ENCODE peak calls at places on chromosomes 6 and 20, in six cellular contexts. Q is progenitor cell of endocrine pancreas, S is HL-60, G is cardiac fibroblast, C is psoas muscle, K is fibroblast of the aortic adventitia. E is an unnamed sample.

GRCh38 chr6:30061766-30062458 is 847 bp downstream of the POLR1H start:
- DNase-seq in Q (no peak), S (no peak), G (peak; percentile 39), C (no peak), K (peak; percentile 31), E (no peak)

GRCh38 chr20:29086938-29087337 is 2170.5 kb upstream of the DEFB115 start:
- DNase-seq in Q (no peak), S (no peak), G (no peak), C (no peak), K (no peak), E (no peak)

GRCh38 chr6:17289491-17290106 is 8.4 kb downstream of the RBM24 start:
- DNase-seq in Q (no peak), S (no peak), G (peak; percentile 41), C (peak; percentile 81), K (no peak), E (no peak)

GRCh38 chr6:157614026-157614484 is 209.0 kb upstream of the SNX9 start:
- DNase-seq in Q (no peak), S (no peak), G (peak; percentile 10), C (no peak), K (no peak), E (no peak)

GRCh38 chr6:129853996-129854711 is 7.0 kb downstream of the TMEM244 start:
- DNase-seq in Q (no peak), S (no peak), G (no peak), C (no peak), K (peak; percentile 33), E (peak; percentile 71)

GRCh38 chr6:148251286-148251685 is 91.4 kb upstream of the SASH1 start:
- DNase-seq in Q (no peak), S (peak; percentile 25), G (peak; percentile 86), C (no peak), K (peak; percentile 87), E (peak; percentile 65)

GRCh38 chr20:58942549-58942948 is 38.5 kb upstream of the NELFCD start:
- DNase-seq in Q (no peak), S (no peak), G (no peak), C (no peak), K (no peak), E (no peak)

GRCh38 chr6:2111162-2111677 is 134.2 kb downstream of the GMDS start:
- DNase-seq in Q (no peak), S (no peak), G (peak; percentile 86), C (no peak), K (peak; percentile 82), E (no peak)

GRCh38 chr20:24164360-24164759 is 175.8 kb upstream of the GGTLC1 start:
- DNase-seq in Q (no peak), S (no peak), G (peak; percentile 20), C (no peak), K (no peak), E (no peak)

GRCh38 chr6:90574610-90575009 is 12.3 kb downstream of the MAP3K7 start:
- DNase-seq in Q (no peak), S (no peak), G (peak; percentile 28), C (no peak), K (peak; percentile 27), E (peak; percentile 42)

GRCh38 chr20:22425344-22426295 is 158.8 kb downstream of the FOXA2 start:
- DNase-seq in Q (no peak), S (no peak), G (peak; percentile 27), C (no peak), K (peak; percentile 59), E (no peak)

GRCh38 chr20:44083220-44083933 is 103.6 kb downstream of the JPH2 start:
- DNase-seq in Q (no peak), S (no peak), G (peak; percentile 36), C (peak; percentile 76), K (peak; percentile 39), E (peak; percentile 72)

GRCh38 chr6:23415819-23416427 is 710.1 kb upstream of the NRSN1 start:
- DNase-seq in Q (no peak), S (no peak), G (no peak), C (no peak), K (no peak), E (no peak)

GRCh38 chr6:34151321-34152041 is 5.6 kb upstream of the GRM4 start:
- DNase-seq in Q (no peak), S (no peak), G (no peak), C (no peak), K (no peak), E (no peak)

GRCh38 chr6:117829594-117830319 is 77.3 kb upstream of the SLC35F1 start:
- DNase-seq in Q (peak; percentile 51), S (no peak), G (peak; percentile 38), C (no peak), K (peak; percentile 30), E (peak; percentile 35)

GRCh38 chr20:1424336-1424735 is 31.5 kb upstream of the FKBP1A start:
- DNase-seq in Q (no peak), S (no peak), G (no peak), C (no peak), K (no peak), E (no peak)

GRCh38 chr6:88445188-88445958 is 279.2 kb upstream of the CNR1 start:
- DNase-seq in Q (no peak), S (no peak), G (no peak), C (no peak), K (no peak), E (no peak)

GRCh38 chr20:32473231-32474008 is 111.7 kb downstream of the NOL4L start:
- DNase-seq in Q (no peak), S (no peak), G (no peak), C (no peak), K (no peak), E (no peak)

GRCh38 chr20:61507778-61508177 is 255.7 kb downstream of the CDH4 start:
- DNase-seq in Q (no peak), S (no peak), G (no peak), C (no peak), K (no peak), E (no peak)

GRCh38 chr6:143586557-143586956 is 75.0 kb upstream of the FUCA2 start:
- DNase-seq in Q (no peak), S (no peak), G (no peak), C (no peak), K (no peak), E (no peak)
- TF ChIP-seq CTCF in Q (no peak), S (no peak), G (no peak), C (no peak), K (no peak), E (no peak)

GRCh38 chr6:57172136-57173055 is at the start of gene BAG2:
- DNase-seq in Q (peak; percentile 77), S (peak; percentile 79), G (peak; percentile 92), C (peak; percentile 90), K (peak; percentile 87), E (peak; percentile 85)
- TF ChIP-seq CTCF in Q (peak; percentile 27), S (no peak), G (peak; percentile 5), C (peak; percentile 38), K (peak; percentile 17), E (peak; percentile 60)

DNA sequence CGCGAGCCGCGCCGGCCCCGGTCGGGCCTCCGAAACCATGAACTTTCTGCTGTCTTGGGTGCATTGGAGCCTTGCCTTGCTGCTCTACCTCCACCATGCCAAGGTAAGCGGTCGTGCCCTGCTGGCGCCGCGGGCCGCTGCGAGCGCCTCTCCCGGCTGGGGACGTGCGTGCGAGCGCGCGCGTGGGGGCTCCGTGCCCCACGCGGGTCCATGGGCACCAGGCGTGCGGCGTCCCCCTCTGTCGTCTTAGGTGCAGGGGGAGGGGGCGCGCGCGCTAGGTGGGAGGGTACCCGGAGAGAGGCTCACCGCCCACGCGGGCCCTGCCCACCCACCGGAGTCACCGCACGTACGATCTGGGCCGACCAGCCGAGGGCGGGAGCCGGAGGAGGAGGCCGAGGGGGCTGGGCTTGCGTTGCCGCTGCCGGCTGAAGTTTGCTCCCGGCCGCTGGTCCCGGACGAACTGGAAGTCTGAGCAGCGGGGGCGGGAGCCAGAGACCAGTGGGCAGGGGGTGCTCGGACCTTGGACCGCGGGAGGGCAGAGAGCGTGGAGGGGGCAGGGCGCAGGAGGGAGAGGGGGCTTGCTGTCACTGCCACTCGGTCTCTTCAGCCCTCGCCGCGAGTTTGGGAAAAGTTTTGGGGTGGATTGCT is 1.3 kb downstream of the VEGFA start:
- DNase-seq in Q (peak; percentile 34), S (peak; percentile 70), G (peak; percentile 71), C (peak; percentile 73), K (peak; percentile 46), E (peak; percentile 28)
- TF ChIP-seq CTCF in Q (no peak), S (no peak), G (no peak), C (no peak), K (no peak), E (no peak)

DNA sequence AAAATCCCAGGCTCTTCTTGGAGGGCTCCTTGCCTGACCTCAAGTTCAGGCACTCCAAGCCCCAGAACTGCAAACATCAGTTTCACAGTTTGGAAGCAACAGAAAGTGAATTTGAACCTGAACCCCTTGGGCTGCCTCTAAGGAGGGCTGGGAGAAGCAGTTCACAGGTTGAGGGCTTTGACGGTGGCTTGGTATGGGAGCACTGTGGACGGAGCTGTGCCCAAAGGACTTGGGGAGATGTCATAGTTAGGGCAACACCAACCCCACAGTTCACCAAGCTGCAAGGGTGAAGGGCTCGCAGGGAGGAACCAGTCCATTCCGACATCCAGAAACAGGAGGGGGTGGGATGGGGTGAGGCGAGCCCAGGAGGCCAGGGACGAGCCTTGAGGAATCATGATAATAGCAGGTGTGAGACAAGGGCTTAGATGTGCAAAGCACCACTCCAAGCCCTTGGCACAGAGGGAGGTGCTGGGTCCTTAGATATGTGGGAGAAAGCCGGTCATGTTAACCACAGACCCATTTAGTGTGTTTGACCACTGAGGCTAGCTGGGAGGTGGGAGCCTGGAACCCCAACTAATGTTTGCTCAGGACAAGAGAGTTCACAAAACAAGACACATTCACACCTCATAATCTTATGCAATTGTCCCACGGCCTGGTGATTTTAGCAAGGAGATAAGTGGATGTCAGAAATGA is 4.3 kb downstream of the CEBPB start:
- DNase-seq in Q (no peak), S (no peak), G (no peak), C (peak; percentile 39), K (peak; percentile 49), E (no peak)
- TF ChIP-seq CTCF in Q (no peak), S (no peak), G (no peak), C (no peak), K (no peak), E (no peak)